ENCODE peak calls at places on chromosomes 4 and X, in six cellular contexts. Z is aorta, F is heart left ventricle, O is ovary, I is Peyer's patch, H is left lung. J is an unnamed sample.

GRCh38 chr4:6956434-6957147 is 47.0 kb downstream of the TBC1D14 start:
- DNase-seq in Z (no peak), F (no peak), O (no peak), I (no peak), H (no peak), J (no peak)

GRCh38 chr4:185792384-185793146 is 19.4 kb downstream of the SORBS2 start:
- DNase-seq in Z (no peak), F (no peak), O (no peak), I (no peak), H (no peak), J (no peak)

GRCh38 chr4:16715482-16715881 is 183.0 kb downstream of the LDB2 start:
- DNase-seq in Z (no peak), F (no peak), O (no peak), I (no peak), H (no peak), J (no peak)

GRCh38 chr4:107442538-107443083 is 277.4 kb downstream of the PAPSS1 start:
- DNase-seq in Z (no peak), F (no peak), O (no peak), I (no peak), H (no peak), J (no peak)

GRCh38 chr4:3302164-3302785 is 9.5 kb downstream of the RGS12 start:
- DNase-seq in Z (peak), F (no peak), O (no peak), I (peak), H (no peak), J (peak)

GRCh38 chrX:154036513-154036912 is 16.8 kb upstream of the IRAK1 start:
- DNase-seq in Z (no peak), F (no peak), O (no peak), I (no peak), H (no peak), J (no peak)

GRCh38 chrX:2360731-2361130 is 140.0 kb downstream of the DHRSX start:
- DNase-seq in Z (no peak), F (no peak), O (no peak), I (no peak), H (no peak), J (no peak)

GRCh38 chr4:145234086-145234694 is 53.8 kb upstream of the OTUD4 start:
- DNase-seq in Z (no peak), F (no peak), O (no peak), I (no peak), H (no peak), J (peak)

GRCh38 chr4:143337600-143338287 is 1.1 kb downstream of the GAB1 start:
- DNase-seq in Z (peak), F (peak), O (peak), I (peak), H (peak), J (no peak)

GRCh38 chr4:162650166-162650565 is 486.4 kb upstream of the FSTL5 start:
- DNase-seq in Z (no peak), F (no peak), O (no peak), I (no peak), H (no peak), J (no peak)

GRCh38 chr4:140092094-140092820 is 61.7 kb downstream of the MAML3 start:
- DNase-seq in Z (no peak), F (peak), O (no peak), I (peak), H (no peak), J (no peak)
- H3K4me3 ChIP-seq in Z (no peak), F (peak), O (peak), I (peak), H (peak), J (no peak)

DNA sequence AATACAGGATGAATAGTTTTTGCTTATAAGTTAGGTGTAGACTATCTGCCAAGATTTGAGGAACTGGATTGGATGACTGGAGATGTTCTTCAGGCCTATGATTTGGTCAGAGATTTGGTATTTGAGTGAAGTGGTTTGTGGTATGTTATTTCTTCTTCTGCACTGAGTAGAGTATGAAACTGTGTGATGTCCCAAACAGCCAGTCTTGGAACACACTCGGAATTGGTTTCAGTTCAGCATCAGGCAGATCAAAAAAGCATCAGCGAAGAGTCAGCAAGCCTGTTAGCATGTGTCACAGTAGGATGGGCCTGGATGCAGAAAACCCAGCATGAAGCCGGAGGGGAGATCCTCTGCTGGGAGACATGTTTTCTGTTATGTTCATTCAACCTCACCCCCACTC is 294.1 kb downstream of the ARHGAP10 start:
- DNase-seq in Z (no peak), F (no peak), O (no peak), I (no peak), H (no peak), J (no peak)
- H3K4me3 ChIP-seq in Z (no peak), F (no peak), O (no peak), I (no peak), H (no peak), J (no peak)

GRCh38 chrX:40936827-40937226 is 148.4 kb upstream of the USP9X start:
- DNase-seq in Z (no peak), F (no peak), O (no peak), I (no peak), H (no peak), J (no peak)

GRCh38 chrX:40938418-40938817 is 146.8 kb upstream of the USP9X start:
- DNase-seq in Z (no peak), F (no peak), O (no peak), I (no peak), H (no peak), J (no peak)

GRCh38 chrX:40928076-40928475 is 157.2 kb upstream of the USP9X start:
- DNase-seq in Z (no peak), F (no peak), O (no peak), I (no peak), H (no peak), J (no peak)

GRCh38 chrX:40931921-40932320 is 153.3 kb upstream of the USP9X start:
- DNase-seq in Z (no peak), F (no peak), O (no peak), I (no peak), H (no peak), J (no peak)

GRCh38 chrX:40933132-40934078 is 151.8 kb upstream of the USP9X start:
- DNase-seq in Z (no peak), F (no peak), O (no peak), I (no peak), H (no peak), J (peak)
- H3K4me3 ChIP-seq in Z (peak), F (peak), O (peak), I (no peak), H (no peak), J (peak)

DNA sequence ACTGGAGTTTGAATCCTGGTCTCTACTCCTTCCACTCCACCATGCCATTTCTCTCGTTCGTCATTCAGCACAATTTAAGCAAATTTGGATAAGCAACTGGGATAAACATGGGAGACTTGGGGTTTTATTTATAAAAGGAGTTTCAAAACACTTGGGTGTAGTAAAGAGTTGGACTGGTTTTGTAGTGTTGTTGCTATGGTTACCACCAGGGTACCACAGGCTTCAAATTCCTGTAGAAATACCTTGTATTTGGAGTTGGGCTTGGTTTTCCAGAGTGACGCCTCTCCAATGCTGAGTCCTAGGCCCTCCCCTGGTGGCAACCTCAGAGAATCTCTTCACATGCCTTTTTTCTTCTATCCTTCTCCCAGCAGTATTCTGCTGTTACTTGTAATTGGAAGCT is 27.9 kb upstream of the PHOX2B start:
- DNase-seq in Z (no peak), F (no peak), O (no peak), I (no peak), H (no peak), J (no peak)
- H3K4me3 ChIP-seq in Z (no peak), F (no peak), O (no peak), I (no peak), H (no peak), J (no peak)

DNA sequence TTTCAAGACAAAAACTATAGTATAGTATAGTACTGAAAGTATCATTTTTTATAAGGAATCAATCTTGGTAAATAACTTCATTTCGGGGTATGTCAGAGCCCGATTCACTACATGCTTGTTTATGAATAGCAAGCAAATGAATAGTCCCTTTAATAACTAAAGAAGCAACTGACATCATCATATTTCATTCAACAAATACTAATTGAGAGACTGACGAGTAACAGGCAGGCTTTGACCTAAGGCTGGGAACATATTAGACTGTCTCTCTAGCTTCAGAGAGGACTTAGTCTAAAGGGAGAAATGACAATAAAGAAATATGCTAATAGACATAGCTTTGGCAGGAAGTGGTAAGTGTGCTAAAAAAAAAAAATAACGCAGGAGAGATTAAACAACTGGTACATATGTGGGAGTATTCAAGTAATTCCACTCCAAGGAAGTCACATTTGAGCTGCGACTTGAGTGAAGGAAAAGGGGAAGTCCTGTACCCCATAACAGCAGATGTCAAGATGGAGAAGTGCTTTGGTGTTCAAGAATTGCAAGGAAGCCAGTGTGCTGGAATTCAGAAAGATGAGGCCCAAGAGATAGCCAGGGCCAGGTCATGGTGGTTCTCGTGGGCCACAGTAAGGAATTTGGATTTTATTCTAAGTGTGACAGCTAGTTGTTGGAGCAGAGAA is 284.9 kb downstream of the FBXO8 start:
- DNase-seq in Z (no peak), F (no peak), O (no peak), I (no peak), H (no peak), J (no peak)
- H3K4me3 ChIP-seq in Z (no peak), F (no peak), O (no peak), I (no peak), H (no peak), J (no peak)

GRCh38 chrX:19981987-19982386 is 8.9 kb downstream of the BCLAF3 start:
- DNase-seq in Z (no peak), F (no peak), O (no peak), I (no peak), H (no peak), J (no peak)
- H3K4me3 ChIP-seq in Z (no peak), F (no peak), O (no peak), I (no peak), H (no peak), J (no peak)

GRCh38 chr4:78424456-78424855 is 127.1 kb upstream of the ANXA3 start:
- DNase-seq in Z (no peak), F (no peak), O (no peak), I (no peak), H (no peak), J (no peak)
- H3K4me3 ChIP-seq in Z (no peak), F (no peak), O (no peak), I (no peak), H (no peak), J (no peak)

DNA sequence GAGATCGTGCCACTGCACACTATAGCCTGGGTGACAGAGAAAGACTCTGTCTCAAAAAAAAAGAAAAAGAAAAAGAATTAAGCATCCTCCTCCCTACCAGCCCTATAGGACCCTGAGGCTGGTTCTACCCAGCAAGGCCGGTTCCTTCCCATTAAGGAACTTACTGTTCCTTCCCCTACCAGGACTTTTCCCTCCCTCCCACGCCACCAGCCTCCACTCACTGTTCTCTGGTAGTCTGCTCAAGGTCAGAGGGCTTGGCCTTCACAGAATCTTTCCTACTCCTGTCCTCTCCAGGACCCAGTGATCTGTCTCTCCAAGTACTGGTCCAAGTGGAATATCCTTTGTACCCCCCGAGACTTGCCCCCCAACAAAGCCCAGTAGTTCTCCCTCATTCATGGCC is 1.4 kb downstream of the GRIPAP1 start:
- DNase-seq in Z (no peak), F (no peak), O (no peak), I (no peak), H (no peak), J (no peak)
- H3K4me3 ChIP-seq in Z (no peak), F (no peak), O (no peak), I (no peak), H (no peak), J (peak)

GRCh38 chrX:790780-791360 is 160.3 kb downstream of the SHOX start:
- DNase-seq in Z (no peak), F (no peak), O (no peak), I (no peak), H (no peak), J (no peak)
- H3K4me3 ChIP-seq in Z (no peak), F (no peak), O (no peak), I (no peak), H (no peak), J (no peak)

J was measured in CD4-positive, CD25-positive, alpha-beta regulatory T cell.